ENCODE peak calls at places on chromosomes 3 and 15, in six cellular contexts. S, H, M, X, L and R are unnamed samples.

GRCh38 chr15:61115241-61115640 is 113.9 kb downstream of the RORA start:
- DNase-seq in S (peak), H (no peak), L (no peak), X (no peak), M (no peak), R (no peak)

GRCh38 chr3:193134895-193135294 is 106.1 kb upstream of the PLAAT1 start:
- DNase-seq in X (no peak), L (no peak), M (no peak), S (peak), H (no peak), R (peak)

GRCh38 chr3:104437131-104437750 is 929.5 kb upstream of the ALCAM start:
- DNase-seq in M (no peak), L (no peak), X (no peak), S (peak), H (peak), R (peak)

GRCh38 chr3:52231502-52232278 is 6.2 kb upstream of the TLR9 start:
- DNase-seq in S (peak), L (peak), X (no peak), M (peak), H (peak), R (peak)

GRCh38 chr3:195102609-195103467 is 168.1 kb downstream of the XXYLT1 start:
- DNase-seq in M (no peak), X (no peak), S (peak), H (peak), L (no peak), R (peak)

GRCh38 chr3:32896143-32896542 is 55.3 kb upstream of the CCR4 start:
- DNase-seq in S (no peak), M (no peak), X (no peak), L (no peak), H (no peak), R (no peak)

GRCh38 chr15:33915571-33916407 is 52.5 kb upstream of the CHRM5 start:
- DNase-seq in S (no peak), X (no peak), L (peak), M (no peak), H (peak), R (no peak)

GRCh38 chr3:58034738-58035511 is 26.7 kb downstream of the FLNB start:
- DNase-seq in M (no peak), S (no peak), X (no peak), H (peak), L (peak), R (no peak)

GRCh38 chr15:78461171-78461881 is 23.3 kb downstream of the IREB2 start:
- DNase-seq in X (no peak), H (peak), S (no peak), L (no peak), M (no peak), R (peak)

GRCh38 chr3:48194446-48195071 is 6.3 kb upstream of the CDC25A start:
- DNase-seq in L (peak), S (peak), M (peak), X (peak), H (peak), R (peak)

GRCh38 chr3:23859012-23859743 is 53.4 kb downstream of the UBE2E1 start:
- DNase-seq in L (no peak), S (peak), M (no peak), H (peak), X (no peak), R (peak)

GRCh38 chr3:52140000-52140399 is 14.2 kb downstream of the POC1A start:
- DNase-seq in M (no peak), L (no peak), H (no peak), X (no peak), S (no peak), R (no peak)

GRCh38 chr15:58438956-58439355 is 7.2 kb downstream of the LIPC start:
- DNase-seq in S (peak), M (peak), H (peak), L (peak), X (no peak), R (peak)

GRCh38 chr3:123871946-123872345 is 12.2 kb downstream of the MYLK start:
- DNase-seq in M (no peak), X (no peak), S (peak), L (no peak), H (no peak), R (peak)

GRCh38 chr15:85543741-85544155 is 163.3 kb downstream of the AKAP13 start:
- DNase-seq in X (peak), L (peak), H (peak), S (no peak), M (no peak), R (no peak)

GRCh38 chr15:63895194-63895593 is 61.4 kb upstream of the HERC1 start:
- DNase-seq in X (no peak), S (no peak), L (no peak), H (no peak), M (no peak), R (no peak)

GRCh38 chr3:190811775-190812480 is 50.6 kb downstream of the GMNC start:
- DNase-seq in L (peak), H (peak), X (peak), M (peak), S (peak), R (peak)

GRCh38 chr15:82585072-82585471 is 44.8 kb upstream of the RPS17 start:
- DNase-seq in L (no peak), X (no peak), S (peak), M (no peak), H (no peak), R (peak)

GRCh38 chr3:184186184-184186901 is at the start of gene ABCF3:
- DNase-seq in H (no peak), S (peak), X (no peak), M (no peak), L (no peak), R (no peak)

GRCh38 chr3:59573911-59574310 is 524.1 kb upstream of the CFAP20DC start:
- DNase-seq in L (no peak), M (no peak), H (no peak), S (peak), X (no peak), R (peak)

GRCh38 chr3:48429416-48430358 is at the start of gene PLXNB1:
- DNase-seq in M (peak), X (peak), L (peak), H (peak), S (peak), R (peak)

GRCh38 chr3:100080573-100080972 is 33.7 kb downstream of the FILIP1L start:
- DNase-seq in X (no peak), H (no peak), M (no peak), L (no peak), S (peak), R (peak)

GRCh38 chr3:78483070-78483469 is 1284.7 kb downstream of the ROBO1 start:
- DNase-seq in X (no peak), H (peak), S (no peak), L (no peak), M (no peak), R (no peak)

GRCh38 chr3:145639880-145640279 is 521.1 kb downstream of the PLOD2 start:
- DNase-seq in L (no peak), H (peak), X (no peak), S (no peak), M (no peak), R (no peak)

GRCh38 chr15:68658641-68659358 is 80.0 kb downstream of the CORO2B start:
- DNase-seq in L (no peak), S (no peak), H (no peak), X (no peak), M (no peak), R (no peak)

GRCh38 chr3:160183375-160184076 is 41.7 kb upstream of the C3orf80 start:
- DNase-seq in H (no peak), M (no peak), X (no peak), S (peak), L (no peak), R (no peak)

GRCh38 chr3:13338231-13338630 is 81.9 kb downstream of the NUP210 start:
- DNase-seq in L (no peak), H (peak), S (peak), M (no peak), X (no peak), R (no peak)

GRCh38 chr3:193039058-193039457 is 121.4 kb upstream of the MB21D2 start:
- DNase-seq in X (no peak), L (no peak), H (no peak), S (no peak), M (no peak), R (no peak)

GRCh38 chr3:106628407-106628806 is 748.8 kb upstream of the CCDC54 start:
- DNase-seq in S (peak), H (no peak), L (no peak), M (no peak), X (no peak), R (peak)

GRCh38 chr15:33737687-33738606 is 230.3 kb upstream of the CHRM5 start:
- DNase-seq in X (peak), M (peak), S (peak), H (peak), L (peak), R (peak)

GRCh38 chr3:69006083-69006482 is 7.4 kb downstream of the EOGT start:
- DNase-seq in H (no peak), S (no peak), M (no peak), L (no peak), X (no peak), R (no peak)

GRCh38 chr3:81170298-81170697 is 591.1 kb downstream of the GBE1 start:
- DNase-seq in S (no peak), M (no peak), L (no peak), X (no peak), H (peak), R (no peak)

GRCh38 chr3:73036694-73037368 is 24.6 kb upstream of the EBLN2 start:
- DNase-seq in M (no peak), L (no peak), X (no peak), S (no peak), H (no peak), R (no peak)

GRCh38 chr3:174536319-174536718 is 322.8 kb upstream of the NAALADL2 start:
- DNase-seq in M (no peak), X (no peak), S (no peak), L (no peak), H (no peak), R (no peak)

GRCh38 chr15:91356083-91356482 is 256.0 kb downstream of the SV2B start:
- DNase-seq in S (no peak), X (no peak), L (no peak), H (no peak), M (no peak), R (no peak)
- H2BK15ac ChIP-seq in S (no peak), X (no peak), L (no peak), H (no peak), M (no peak), R (no peak)

GRCh38 chr3:16173696-16174355 is 654 bp upstream of the GALNT15 start:
- DNase-seq in X (no peak), H (no peak), S (peak), M (no peak), L (peak), R (no peak)
- H3K4me2 ChIP-seq in X (no peak), H (no peak), S (peak), M (no peak), L (no peak), R (no peak)

GRCh38 chr3:127410678-127411077 is 122.8 kb upstream of the PRR20G start:
- DNase-seq in X (no peak), M (no peak), L (no peak), H (no peak), S (no peak), R (no peak)
- H2BK15ac ChIP-seq in X (peak), M (peak), L (no peak), H (no peak), S (no peak), R (no peak)

GRCh38 chr15:26985050-26985449 is 14.1 kb downstream of the GABRG3 start:
- DNase-seq in H (no peak), L (no peak), S (no peak), X (no peak), M (no peak), R (no peak)
- H3K4me2 ChIP-seq in H (no peak), L (no peak), S (no peak), X (no peak), M (no peak), R (no peak)